ENCODE peak calls at places on chromosome 6, in five cellular contexts. N is nephron progenitor cell; Z is putamen; L is stimulated activated CD4-positive, alpha-beta T cell treated with anti-CD3 and anti-CD28 coated beads, Interleukin-2, amount 100 ng/mL, for 48 hours; C is T47D. P is an unnamed sample.
A peak's percentile ranks its signal among the peaks of the same experiment; 100 is the strongest.

GRCh38 chr6:168053086-168053956 is 25.7 kb downstream of the FRMD1 start:
- DNase-seq in L (no peak), Z (no peak), C (no peak), N (no peak), P (no peak)

GRCh38 chr6:161584051-161584450 is 310.2 kb upstream of the AGPAT4 start:
- DNase-seq in Z (peak; percentile 62), C (no peak), L (no peak), N (no peak), P (no peak)

GRCh38 chr6:158627940-158628211 is 16.7 kb downstream of the DYNLT1 start:
- DNase-seq in L (no peak), N (no peak), C (no peak), Z (no peak), P (no peak)

GRCh38 chr6:153392156-153392555 is 261.1 kb upstream of the RGS17 start:
- DNase-seq in Z (no peak), L (no peak), N (no peak), C (no peak), P (no peak)

GRCh38 chr6:26594730-26595632 is 1.8 kb upstream of the ABT1 start:
- DNase-seq in Z (peak; percentile 28), C (no peak), N (peak; percentile 48), L (peak; percentile 58), P (peak; percentile 46)

GRCh38 chr6:152057832-152058498 is 250.5 kb downstream of the ESR1 start:
- DNase-seq in L (no peak), Z (no peak), N (no peak), C (no peak), P (no peak)

GRCh38 chr6:109236140-109237081 is 141.1 kb downstream of the CEP57L1 start:
- DNase-seq in N (peak; percentile 11), Z (peak; percentile 23), L (peak; percentile 9), C (peak; percentile 15), P (peak; percentile 45)

GRCh38 chr6:15096894-15097837 is 148.7 kb upstream of the JARID2 start:
- DNase-seq in Z (no peak), L (no peak), N (no peak), C (no peak), P (no peak)

GRCh38 chr6:161918154-161918553 is 644.3 kb upstream of the AGPAT4 start:
- DNase-seq in N (no peak), C (no peak), Z (no peak), L (no peak), P (no peak)

GRCh38 chr6:151806757-151807512 is 547 bp upstream of the ESR1 start:
- DNase-seq in L (no peak), Z (no peak), N (peak; percentile 29), C (no peak), P (no peak)

P was measured in midbrain.